ENCODE peak calls at places on chromosomes 5 and 9, in nine cellular contexts. H, N, L, J, T, Q, G, Z and Y are unnamed samples.
A peak's percentile ranks its signal among the peaks of the same experiment; 100 is the strongest.

GRCh38 chr5:139670369-139671095 is 22.4 kb downstream of the CXXC5 start:
- DNase-seq in N (no peak), G (no peak), Z (no peak), L (no peak), T (no peak), H (no peak), Q (no peak), J (no peak), Y (no peak)

GRCh38 chr9:106697799-106698591 is 165.0 kb upstream of the ZNF462 start:
- DNase-seq in T (no peak), Z (peak; percentile 46), H (peak; percentile 15), N (peak; percentile 80), G (peak; percentile 75), L (peak; percentile 87), J (no peak), Q (peak; percentile 91), Y (peak; percentile 84)

GRCh38 chr5:172870807-172871431 is 36.9 kb downstream of the ERGIC1 start:
- DNase-seq in Q (no peak), G (no peak), T (no peak), J (no peak), N (peak; percentile 42), Z (no peak), L (peak; percentile 87), H (no peak), Y (no peak)

GRCh38 chr9:96751815-96752214 is 26.1 kb downstream of the ZNF510 start:
- DNase-seq in Q (no peak), Z (no peak), L (no peak), H (no peak), G (no peak), T (no peak), N (no peak), J (no peak), Y (no peak)

GRCh38 chr9:107546859-107547258 is 57.3 kb upstream of the KLF4 start:
- DNase-seq in J (no peak), T (no peak), G (no peak), Q (no peak), Z (no peak), H (no peak), L (no peak), N (no peak), Y (no peak)

GRCh38 chr9:124264812-124265211 is 7.1 kb downstream of the NEK6 start:
- DNase-seq in G (no peak), Z (peak; percentile 62), H (no peak), T (no peak), L (no peak), N (no peak), Q (no peak), J (no peak), Y (no peak)

GRCh38 chr5:178542455-178542854 is 47.7 kb downstream of the COL23A1 start:
- DNase-seq in Z (no peak), N (no peak), Q (no peak), T (peak; percentile 88), H (no peak), J (no peak), L (no peak), G (no peak), Y (no peak)

GRCh38 chr5:174596429-174596828 is 128.0 kb upstream of the MSX2 start:
- DNase-seq in G (no peak), J (no peak), Z (peak; percentile 58), Q (no peak), N (no peak), T (no peak), L (no peak), H (no peak), Y (no peak)

GRCh38 chr9:120308495-120308894 is 271.5 kb downstream of the CDK5RAP2 start:
- DNase-seq in Q (no peak), H (peak; percentile 64), J (no peak), T (no peak), G (no peak), N (no peak), L (no peak), Z (no peak), Y (no peak)

GRCh38 chr9:137087409-137087925 is 682 bp downstream of the MAN1B1 start:
- DNase-seq in J (no peak), L (no peak), G (no peak), N (no peak), T (no peak), H (peak; percentile 43), Q (no peak), Z (no peak), Y (no peak)

GRCh38 chr9:98539954-98540353 is 168.8 kb downstream of the GABBR2 start:
- DNase-seq in T (peak; percentile 57), J (no peak), N (no peak), Z (peak; percentile 70), L (peak; percentile 33), Q (no peak), H (no peak), G (no peak), Y (no peak)

GRCh38 chr5:171391996-171392577 is 4.4 kb downstream of the NPM1 start:
- DNase-seq in Q (no peak), L (no peak), H (no peak), G (no peak), Z (no peak), J (no peak), T (no peak), N (no peak), Y (no peak)

GRCh38 chr5:141914154-141914743 is 9.4 kb upstream of the DELE1 start:
- DNase-seq in L (no peak), Q (peak; percentile 71), N (peak; percentile 45), G (peak; percentile 72), T (no peak), Z (no peak), J (peak; percentile 59), H (peak; percentile 85), Y (no peak)

GRCh38 chr5:91383027-91383955 is at the start of gene ARRDC3:
- DNase-seq in N (peak; percentile 97), L (peak; percentile 97), H (peak; percentile 97), T (peak; percentile 89), G (peak; percentile 98), Z (peak; percentile 94), J (peak; percentile 97), Q (peak; percentile 98), Y (peak; percentile 97)
- TF ChIP-seq CTCF in N (no peak), L (no peak), H (no peak), T (no peak), G (peak; percentile 13), Z (no peak), J (no peak), Q (no peak), Y (no peak)

GRCh38 chr9:36793277-36793676 is 220.6 kb downstream of the MELK start:
- DNase-seq in H (peak; percentile 63), T (no peak), G (no peak), J (no peak), N (no peak), L (no peak), Q (no peak), Z (no peak), Y (no peak)

GRCh38 chr9:36797471-36798220 is 225.0 kb downstream of the MELK start:
- DNase-seq in L (no peak), T (no peak), Z (no peak), Q (no peak), H (no peak), G (no peak), N (no peak), J (no peak), Y (no peak)

GRCh38 chr9:36796671-36797419 is 224.2 kb downstream of the MELK start:
- DNase-seq in T (no peak), H (no peak), L (no peak), N (no peak), J (no peak), Q (peak; percentile 26), G (no peak), Z (no peak), Y (no peak)

GRCh38 chr9:36802171-36802920 is 229.7 kb downstream of the MELK start:
- DNase-seq in J (no peak), Q (no peak), H (no peak), N (no peak), T (no peak), L (peak; percentile 53), G (no peak), Z (peak; percentile 66), Y (no peak)

DNA sequence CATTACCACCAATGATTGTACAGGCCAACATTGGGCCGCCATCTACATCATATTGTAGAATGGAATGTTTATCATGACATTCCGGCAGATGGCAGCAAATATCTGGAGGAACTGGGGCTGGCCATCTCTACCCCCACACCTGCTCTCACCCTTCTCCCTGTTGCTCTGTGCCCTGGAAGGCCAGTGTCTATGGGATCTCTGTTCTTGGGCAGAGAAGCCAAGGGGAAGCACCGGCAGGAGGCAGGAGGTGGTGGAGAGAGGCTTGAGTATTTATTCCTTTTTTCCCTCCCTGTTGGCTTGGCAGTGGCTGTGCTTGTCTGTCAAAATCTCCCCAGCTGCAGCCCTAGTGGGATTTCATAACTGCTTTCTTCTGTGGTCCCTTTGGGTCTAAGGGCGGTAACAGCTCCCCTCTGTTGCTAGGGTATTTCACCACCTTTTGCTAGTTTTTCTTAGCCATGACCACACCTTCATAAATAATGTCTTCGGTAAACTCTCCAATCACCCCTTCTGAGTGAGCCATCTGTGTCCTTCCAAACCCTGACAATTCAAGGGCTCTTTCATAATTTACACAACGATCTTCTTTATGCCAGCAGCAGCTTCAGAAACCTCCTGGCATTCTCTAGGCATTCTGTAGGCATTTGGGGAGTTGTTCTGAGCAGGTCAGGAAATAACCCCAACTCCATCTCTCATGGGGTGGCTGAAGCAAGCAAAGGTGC is 225.8 kb downstream of the MELK start:
- DNase-seq in T (no peak), L (no peak), N (no peak), G (no peak), J (peak; percentile 38), H (peak; percentile 33), Z (no peak), Q (no peak), Y (no peak)
- TF ChIP-seq CTCF in T (no peak), L (no peak), N (no peak), G (no peak), J (no peak), H (peak; percentile 28), Z (no peak), Q (no peak), Y (peak; percentile 23)

DNA sequence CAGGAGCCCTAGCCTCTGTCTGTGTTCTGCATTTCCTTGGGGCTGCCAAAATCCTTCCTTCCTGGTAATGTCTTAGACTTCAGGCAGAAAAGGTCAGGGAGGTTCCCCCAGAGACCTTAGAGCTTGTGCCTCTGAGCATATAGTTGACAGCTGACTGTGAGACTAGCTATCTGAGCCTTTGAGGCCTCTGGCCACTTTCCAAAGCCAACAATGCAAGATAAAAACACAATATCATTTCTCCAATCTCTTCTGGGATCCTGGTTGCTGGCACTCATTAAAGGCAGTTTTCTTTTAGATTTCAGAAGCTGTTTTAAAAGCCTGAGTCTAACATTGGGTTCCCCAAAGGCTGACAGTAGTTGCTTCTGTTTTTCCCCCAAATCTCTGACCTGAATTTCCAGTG is 13.2 kb upstream of the GLRA1 start:
- DNase-seq in L (no peak), J (no peak), H (no peak), Q (no peak), Z (no peak), T (no peak), N (no peak), G (no peak), Y (no peak)
- TF ChIP-seq CTCF in L (no peak), J (no peak), H (no peak), Q (no peak), Z (no peak), T (no peak), N (no peak), G (no peak), Y (no peak)

GRCh38 chr5:22986281-22986680 is 133.1 kb upstream of the CDH12 start:
- DNase-seq in L (no peak), T (no peak), N (no peak), J (no peak), Z (no peak), H (no peak), Q (no peak), G (no peak), Y (no peak)
- TF ChIP-seq CTCF in L (no peak), T (no peak), N (no peak), J (no peak), Z (no peak), H (no peak), Q (no peak), G (no peak), Y (no peak)

GRCh38 chr5:82313016-82313415 is 34.9 kb upstream of the RPS23 start:
- DNase-seq in Q (no peak), T (no peak), J (no peak), G (no peak), L (no peak), N (no peak), Z (no peak), H (peak; percentile 29), Y (no peak)
- TF ChIP-seq CTCF in Q (no peak), T (no peak), J (no peak), G (no peak), L (no peak), N (no peak), Z (no peak), H (no peak), Y (no peak)